ENCODE peak calls at places on chromosomes 1 and 21, in five cellular contexts. R is COR-L47; I is GM10248; W is stimulated activated CD4-positive, alpha-beta T cell treated with anti-CD3 and anti-CD28 coated beads, Interleukin-15, amount 100 ng/mL, for 1 hour; U is EH. F is an unnamed sample.

GRCh38 chr1:53471000-53471399 is 11.8 kb downstream of the DMRTB1 start:
- DNase-seq in R (no peak), I (peak; percentile 5), W (no peak), U (no peak), F (no peak)

GRCh38 chr1:167221126-167221803 is 579 bp downstream of the POU2F1 start:
- DNase-seq in R (no peak), I (peak; percentile 18), W (peak; percentile 19), U (peak; percentile 18), F (no peak)

GRCh38 chr1:22470227-22470626 is 18.6 kb downstream of the ZBTB40 start:
- DNase-seq in R (no peak), I (no peak), W (no peak), U (no peak), F (no peak)

GRCh38 chr1:195908121-195908520 is 700.1 kb downstream of the KCNT2 start:
- DNase-seq in R (no peak), I (no peak), W (no peak), U (peak; percentile 51), F (no peak)

GRCh38 chr1:99548924-99549605 is 96.8 kb upstream of the PALMD start:
- DNase-seq in R (peak; percentile 73), I (no peak), W (no peak), U (peak; percentile 64), F (no peak)

GRCh38 chr1:161956097-161956496 is 67.6 kb downstream of the OLFML2B start:
- DNase-seq in R (no peak), I (no peak), W (no peak), U (peak; percentile 93), F (no peak)

GRCh38 chr1:8165595-8166360 is 139.7 kb upstream of the ERRFI1 start:
- DNase-seq in R (no peak), I (no peak), W (no peak), U (peak; percentile 27), F (no peak)

GRCh38 chr1:156684227-156684782 is 7.1 kb upstream of the NES start:
- DNase-seq in R (no peak), I (no peak), W (no peak), U (peak; percentile 73), F (no peak)

GRCh38 chr1:56070601-56071000 is 508.8 kb downstream of the PLPP3 start:
- DNase-seq in R (no peak), I (no peak), W (no peak), U (peak; percentile 80), F (no peak)

GRCh38 chr1:24727490-24728214 is 17.6 kb upstream of the CLIC4 start:
- DNase-seq in R (no peak), I (peak; percentile 71), W (no peak), U (peak; percentile 95), F (no peak)

GRCh38 chr1:155175927-155176371 is 2.3 kb downstream of the TRIM46 start:
- DNase-seq in R (peak; percentile 26), I (no peak), W (no peak), U (no peak), F (no peak)

GRCh38 chr1:119987112-119987511 is 82.3 kb downstream of the NOTCH2 start:
- DNase-seq in R (no peak), I (no peak), W (no peak), U (peak; percentile 96), F (no peak)

GRCh38 chr1:48495911-48496310 is 23.9 kb upstream of the SPATA6 start:
- DNase-seq in R (no peak), I (no peak), W (no peak), U (peak; percentile 2), F (no peak)

GRCh38 chr1:181021811-181022434 is 747 bp downstream of the STX6 start:
- DNase-seq in R (peak; percentile 62), I (peak; percentile 76), W (peak; percentile 62), U (peak; percentile 84), F (peak; percentile 39)

GRCh38 chr1:69246721-69247120 is 321.0 kb upstream of the LRRC7 start:
- DNase-seq in R (no peak), I (no peak), W (no peak), U (no peak), F (no peak)

GRCh38 chr1:22234631-22235030 is 91.7 kb upstream of the WNT4 start:
- DNase-seq in R (no peak), I (no peak), W (no peak), U (no peak), F (no peak)

GRCh38 chr1:210792703-210793102 is 341.2 kb downstream of the KCNH1 start:
- DNase-seq in R (no peak), I (no peak), W (no peak), U (peak; percentile 82), F (no peak)

GRCh38 chr1:74467786-74468377 is 44.5 kb downstream of the LRRC53 start:
- DNase-seq in R (peak; percentile 97), I (no peak), W (no peak), U (no peak), F (no peak)

GRCh38 chr1:159889821-159890252 is 10.1 kb downstream of the CFAP45 start:
- DNase-seq in R (peak; percentile 7), I (peak; percentile 85), W (no peak), U (peak; percentile 99), F (no peak)

GRCh38 chr1:184890539-184890973 is 83.8 kb downstream of the NIBAN1 start:
- DNase-seq in R (no peak), I (no peak), W (no peak), U (peak; percentile 59), F (peak; percentile 27)

GRCh38 chr1:32741417-32742131 is 39.0 kb upstream of the SYNC start:
- DNase-seq in R (no peak), I (no peak), W (no peak), U (peak; percentile 36), F (no peak)

GRCh38 chr1:56436338-56436695 is 143.0 kb downstream of the PLPP3 start:
- DNase-seq in R (no peak), I (no peak), W (no peak), U (no peak), F (no peak)

GRCh38 chr1:162388083-162388594 is 6.6 kb downstream of the C1orf226 start:
- DNase-seq in R (no peak), I (no peak), W (no peak), U (no peak), F (no peak)

GRCh38 chr1:111139234-111139955 is 498 bp downstream of the DRAM2 start:
- DNase-seq in R (peak; percentile 74), I (peak; percentile 37), W (no peak), U (peak; percentile 67), F (peak; percentile 0)

GRCh38 chr1:171196351-171196750 is 11.3 kb downstream of the FMO2 start:
- DNase-seq in R (no peak), I (no peak), W (no peak), U (peak; percentile 11), F (no peak)

GRCh38 chr1:215517441-215517891 is 49.6 kb upstream of the KCTD3 start:
- DNase-seq in R (peak; percentile 28), I (no peak), W (no peak), U (peak; percentile 43), F (no peak)

GRCh38 chr1:182718311-182718710 is 33.9 kb upstream of the RGS8 start:
- DNase-seq in R (no peak), I (no peak), W (no peak), U (no peak), F (no peak)

GRCh38 chr1:41428736-41429640 is 55.5 kb downstream of the EDN2 start:
- DNase-seq in R (no peak), I (no peak), W (no peak), U (no peak), F (no peak)

GRCh38 chr1:53878492-53879105 is 11.0 kb downstream of the YIPF1 start:
- DNase-seq in R (peak; percentile 63), I (peak; percentile 43), W (no peak), U (peak; percentile 61), F (no peak)

GRCh38 chr21:39535646-39536437 is 76.9 kb upstream of the B3GALT5 start:
- DNase-seq in R (no peak), I (no peak), W (no peak), U (no peak), F (no peak)